ENCODE peak calls at places on chromosomes 3 and 15, in ten cellular contexts. F is activated B cell treated with CpG ODN at 0.5 μM for 24 hours; R is T-cell; Q is fibroblast of pulmonary artery; P is stimulated activated CD4-positive, alpha-beta T cell treated with anti-CD3 and anti-CD28 coated beads, TNF-alpha, amount 100 ng/mL, for 4 hours; D is DMS79; E is naive thymus-derived CD8-positive, alpha-beta T cell; X is cardiac fibroblast; U is activated gamma-delta T cell treated with Interleukin-2 at 50 U/mL for 16 hours; O is HS-5. M is an unnamed sample.

GRCh38 chr3:24145481-24145880 is 200.4 kb downstream of the NR1D2 start:
- DNase-seq in F (no peak), R (no peak), Q (peak), P (no peak), D (no peak), E (no peak), X (no peak), U (no peak), O (no peak), M (no peak)

GRCh38 chr3:46898321-46899150 is 21.0 kb downstream of the PTH1R start:
- DNase-seq in F (no peak), R (no peak), Q (no peak), P (no peak), D (no peak), E (no peak), X (no peak), U (no peak), O (no peak), M (no peak)

GRCh38 chr3:54349231-54349647 is 226.9 kb downstream of the CACNA2D3 start:
- DNase-seq in F (no peak), R (no peak), Q (no peak), P (no peak), D (no peak), E (no peak), X (peak), U (no peak), O (no peak), M (no peak)

GRCh38 chr15:25969886-25970285 is 106.8 kb upstream of the ATP10A start:
- DNase-seq in F (no peak), R (no peak), Q (no peak), P (no peak), D (no peak), E (no peak), X (no peak), U (no peak), O (no peak), M (no peak)

GRCh38 chr3:27963519-27963918 is 241.4 kb upstream of the EOMES start:
- DNase-seq in F (no peak), R (no peak), Q (no peak), P (no peak), D (no peak), E (no peak), X (no peak), U (no peak), O (no peak), M (no peak)

GRCh38 chr3:157360044-157360443 is 76.6 kb upstream of the PTX3 start:
- DNase-seq in F (no peak), R (no peak), Q (peak), P (no peak), D (no peak), E (no peak), X (peak), U (no peak), O (peak), M (no peak)

GRCh38 chr3:107264888-107265287 is 112.4 kb upstream of the CCDC54 start:
- DNase-seq in F (no peak), R (no peak), Q (no peak), P (no peak), D (no peak), E (no peak), X (no peak), U (no peak), O (no peak), M (no peak)

GRCh38 chr3:29156071-29156715 is 124.7 kb upstream of the RBMS3 start:
- DNase-seq in F (no peak), R (no peak), Q (peak), P (no peak), D (peak), E (no peak), X (peak), U (no peak), O (no peak), M (no peak)

GRCh38 chr3:26484140-26484539 is 138.4 kb upstream of the LRRC3B start:
- DNase-seq in F (no peak), R (no peak), Q (no peak), P (no peak), D (no peak), E (no peak), X (no peak), U (no peak), O (no peak), M (no peak)

GRCh38 chr3:156507285-156507684 is 47.6 kb downstream of the SSR3 start:
- DNase-seq in F (no peak), R (no peak), Q (no peak), P (no peak), D (no peak), E (no peak), X (no peak), U (no peak), O (peak), M (no peak)

GRCh38 chr3:12585970-12586369 is 29.1 kb downstream of the MKRN2 start:
- DNase-seq in F (no peak), R (no peak), Q (no peak), P (no peak), D (no peak), E (no peak), X (no peak), U (no peak), O (no peak), M (no peak)

GRCh38 chr3:171813897-171814460 is 3.7 kb upstream of the PLD1 start:
- DNase-seq in F (no peak), R (no peak), Q (peak), P (no peak), D (no peak), E (no peak), X (peak), U (peak), O (no peak), M (peak)

GRCh38 chr3:49638445-49638844 is 35.7 kb upstream of the APEH start:
- DNase-seq in F (no peak), R (no peak), Q (peak), P (no peak), D (no peak), E (no peak), X (peak), U (no peak), O (peak), M (no peak)

GRCh38 chr3:175668300-175668699 is 809.2 kb downstream of the NAALADL2 start:
- DNase-seq in F (no peak), R (no peak), Q (no peak), P (no peak), D (no peak), E (no peak), X (no peak), U (no peak), O (no peak), M (no peak)

GRCh38 chr3:197001972-197002700 is 27.5 kb downstream of the MELTF start:
- DNase-seq in F (no peak), R (no peak), Q (peak), P (no peak), D (no peak), E (no peak), X (peak), U (no peak), O (no peak), M (no peak)

GRCh38 chr15:42100021-42100800 is 5.8 kb upstream of the PLA2G4D start:
- DNase-seq in F (no peak), R (no peak), Q (no peak), P (no peak), D (no peak), E (no peak), X (no peak), U (no peak), O (no peak), M (no peak)

GRCh38 chr3:166445865-166446264 is 608.6 kb upstream of the BCHE start:
- DNase-seq in F (no peak), R (no peak), Q (no peak), P (no peak), D (no peak), E (no peak), X (no peak), U (no peak), O (peak), M (no peak)

GRCh38 chr15:76196286-76196948 is 114.9 kb downstream of the ETFA start:
- DNase-seq in F (no peak), R (no peak), Q (peak), P (no peak), D (no peak), E (no peak), X (peak), U (no peak), O (peak), M (no peak)

GRCh38 chr3:141500397-141500796 is 13.6 kb downstream of the RASA2 start:
- DNase-seq in F (no peak), R (no peak), Q (no peak), P (no peak), D (no peak), E (no peak), X (no peak), U (no peak), O (no peak), M (no peak)

M was measured in immature natural killer cell.